ENCODE peak calls at places on chromosomes 11 and 22, in ten cellular contexts. R is HFFc6, W is HCT116, Q is uterus, G is OCI-LY7, I is mucosa of descending colon, N is MM.1S, Z is pancreas, H is dorsolateral prefrontal cortex, B is astrocyte of the spinal cord. S is an unnamed sample.

GRCh38 chr11:10606536-10607208 is 38.2 kb upstream of the LYVE1 start:
- DNase-seq in G (no peak), I (no peak), R (peak; percentile 16), Z (no peak), W (no peak), N (no peak), B (peak; percentile 43), Q (no peak), H (no peak), S (peak; percentile 33)

GRCh38 chr11:131811380-131811779 is 441.0 kb downstream of the NTM start:
- DNase-seq in N (no peak), I (no peak), G (no peak), Z (no peak), W (no peak), R (no peak), H (no peak), Q (no peak), B (no peak), S (no peak)

GRCh38 chr11:134086376-134086775 is 17.5 kb downstream of the JAM3 start:
- DNase-seq in G (no peak), Z (no peak), Q (no peak), N (no peak), B (no peak), R (no peak), W (no peak), H (no peak), I (no peak), S (no peak)

GRCh38 chr11:47395225-47396048 is 13.0 kb upstream of the SLC39A13 start:
- DNase-seq in I (no peak), B (no peak), G (no peak), R (no peak), H (no peak), W (no peak), Q (no peak), N (no peak), Z (peak; percentile 50), S (no peak)

GRCh38 chr22:49370841-49371301 is 456.8 kb downstream of the BRD1 start:
- DNase-seq in R (no peak), H (peak; percentile 12), N (no peak), G (no peak), W (no peak), I (no peak), B (no peak), Q (no peak), Z (peak; percentile 32), S (no peak)

GRCh38 chr22:28837640-28838039 is 37.3 kb upstream of the XBP1 start:
- DNase-seq in G (no peak), W (no peak), Q (no peak), N (no peak), Z (peak; percentile 29), H (no peak), R (no peak), I (no peak), B (no peak), S (no peak)

GRCh38 chr11:20000393-20001134 is 159.7 kb downstream of the DBX1 start:
- DNase-seq in H (no peak), N (no peak), G (no peak), Q (no peak), R (no peak), Z (no peak), B (no peak), W (no peak), I (no peak), S (no peak)

GRCh38 chr11:108289699-108290098 is 66.8 kb downstream of the ATM start:
- DNase-seq in Q (no peak), B (no peak), W (no peak), I (no peak), G (peak; percentile 54), Z (no peak), N (no peak), H (no peak), R (no peak), S (no peak)

GRCh38 chr11:122069946-122070345 is 46.1 kb downstream of the BLID start:
- DNase-seq in B (peak; percentile 91), R (peak; percentile 79), N (peak; percentile 90), I (peak; percentile 28), Z (peak; percentile 68), G (no peak), W (no peak), Q (peak; percentile 54), H (peak; percentile 56), S (peak; percentile 10)

GRCh38 chr11:72045849-72046248 is 34.5 kb downstream of the NUMA1 start:
- DNase-seq in B (no peak), H (no peak), Z (no peak), I (no peak), N (no peak), W (no peak), G (no peak), Q (no peak), R (no peak), S (no peak)

GRCh38 chr22:48744967-48745841 is 1082.5 kb downstream of the BRD1 start:
- DNase-seq in W (no peak), R (no peak), G (no peak), I (no peak), N (no peak), H (no peak), Q (no peak), Z (no peak), B (no peak), S (no peak)

GRCh38 chr11:66868726-66869291 is 11.9 kb downstream of the LRFN4 start:
- DNase-seq in Z (peak; percentile 80), H (no peak), N (peak; percentile 93), Q (no peak), I (peak; percentile 92), G (peak; percentile 92), R (no peak), W (peak; percentile 71), B (no peak), S (peak; percentile 94)

GRCh38 chr11:47225552-47226137 is 10.9 kb downstream of the DDB2 start:
- DNase-seq in Z (no peak), H (no peak), I (no peak), R (no peak), W (no peak), N (peak; percentile 58), B (no peak), Q (no peak), G (no peak), S (no peak)

GRCh38 chr22:43330178-43331063 is 12.8 kb downstream of the SCUBE1 start:
- DNase-seq in H (no peak), W (no peak), I (no peak), B (no peak), Q (no peak), G (no peak), Z (no peak), N (no peak), R (no peak), S (no peak)

GRCh38 chr22:49594078-49594477 is 233.6 kb downstream of the BRD1 start:
- DNase-seq in B (no peak), W (no peak), N (no peak), I (no peak), Z (no peak), Q (no peak), R (no peak), G (no peak), H (no peak), S (no peak)

GRCh38 chr22:43921361-43921760 is 2.2 kb upstream of the PNPLA3 start:
- DNase-seq in B (peak; percentile 70), Q (no peak), I (no peak), H (no peak), W (peak; percentile 52), N (no peak), G (no peak), Z (no peak), R (peak; percentile 87), S (no peak)

GRCh38 chr11:3237119-3237518 is 4.9 kb upstream of the MRGPRE start:
- DNase-seq in W (no peak), N (no peak), B (no peak), Q (no peak), H (no peak), Z (no peak), G (no peak), R (no peak), I (no peak), S (no peak)

GRCh38 chr11:71488086-71488967 is 35.3 kb downstream of the NADSYN1 start:
- DNase-seq in W (no peak), I (no peak), R (peak; percentile 34), Q (no peak), B (peak; percentile 36), N (no peak), Z (peak; percentile 17), H (no peak), G (no peak), S (no peak)

DNA sequence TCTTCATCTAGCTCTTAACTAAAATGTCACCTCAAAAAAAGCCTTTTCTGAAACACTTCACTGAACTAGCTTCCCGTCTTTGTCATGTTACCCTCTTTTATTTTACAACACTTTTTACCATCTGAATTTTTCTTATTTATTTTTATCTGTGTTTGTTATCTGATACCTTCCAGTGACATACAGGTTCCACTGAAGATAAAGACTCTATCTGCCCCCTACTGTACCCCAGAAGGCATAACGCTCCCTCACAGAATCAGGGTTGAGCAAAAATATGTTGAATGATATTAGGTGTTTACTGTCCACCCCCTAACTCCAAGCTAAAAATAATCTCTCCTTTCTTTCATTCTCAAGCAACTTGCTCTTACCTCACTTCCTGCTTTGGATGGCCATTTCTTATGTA is 654.2 kb downstream of the NELL1 start:
- DNase-seq in Q (no peak), W (no peak), Z (no peak), B (no peak), N (no peak), H (no peak), G (no peak), R (no peak), I (no peak), S (no peak)
- TF ChIP-seq CTCF in Q (no peak), W (no peak), Z (no peak), B (no peak), N (peak; percentile 22), H (no peak), G (peak; percentile 35), R (no peak), I (no peak), S (no peak)

DNA sequence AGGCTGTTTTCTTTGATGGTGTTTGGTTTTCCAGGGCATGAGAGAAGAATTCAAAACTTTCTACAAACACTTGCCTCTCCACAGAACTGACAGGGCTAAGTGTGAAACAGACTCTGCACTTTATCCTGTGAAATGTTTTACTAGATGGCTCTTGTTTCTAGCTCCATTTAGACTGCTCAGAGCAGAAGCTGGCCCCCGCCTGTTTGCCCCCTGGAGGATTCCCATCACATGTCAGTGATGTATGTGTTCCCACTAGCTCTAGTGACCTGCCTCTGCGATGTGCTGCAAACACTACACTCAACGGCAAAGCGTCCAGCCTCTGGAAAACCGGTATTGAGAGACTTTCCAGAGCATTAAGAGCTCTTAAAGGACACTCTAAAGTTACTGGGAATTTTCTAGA is 41.4 kb upstream of the PCF11 start:
- DNase-seq in H (no peak), Q (no peak), W (no peak), N (no peak), Z (no peak), I (no peak), B (peak; percentile 13), G (no peak), R (no peak), S (no peak)
- TF ChIP-seq CTCF in H (no peak), Q (no peak), W (no peak), N (no peak), Z (no peak), I (no peak), B (no peak), G (no peak), R (no peak), S (no peak)

GRCh38 chr11:13297308-13297916 is 19.8 kb downstream of the BMAL1 start:
- DNase-seq in G (no peak), R (no peak), Q (no peak), H (no peak), W (no peak), N (no peak), I (no peak), Z (no peak), B (no peak), S (no peak)
- TF ChIP-seq CTCF in G (no peak), R (no peak), Q (no peak), H (no peak), W (no peak), N (no peak), I (no peak), Z (no peak), B (no peak), S (no peak)

GRCh38 chr11:27705873-27706820 is 5.9 kb upstream of the BDNF start:
- DNase-seq in W (no peak), B (no peak), R (no peak), G (peak; percentile 26), H (no peak), N (peak; percentile 41), I (no peak), Z (no peak), Q (no peak), S (peak; percentile 33)
- TF ChIP-seq CTCF in W (peak; percentile 41), B (peak; percentile 75), R (peak; percentile 83), G (peak; percentile 85), H (peak; percentile 53), N (peak; percentile 78), I (peak; percentile 54), Z (peak; percentile 44), Q (no peak), S (peak; percentile 48)

S was measured in GM10248.